ENCODE peak calls at places on chromosome 10, in five cellular contexts. One of them, this sample, is unnamed.
A peak's percentile ranks its signal among the peaks of the same experiment; 100 is the strongest.

GRCh38 chr10:120145107-120145506 is 252.6 kb downstream of the SEC23IP start:
- DNase-seq in astrocyte of the spinal cord: no peak
- DNase-seq in stomach: no peak
- DNase-seq in suprapubic skin: no peak
- DNase-seq in heart right ventricle: no peak
- DNase-seq in this sample: no peak

GRCh38 chr10:707456-707855 is 18.0 kb upstream of the DIP2C start:
- DNase-seq in astrocyte of the spinal cord: no peak
- DNase-seq in stomach: no peak
- DNase-seq in suprapubic skin: no peak
- DNase-seq in heart right ventricle: no peak
- DNase-seq in this sample: no peak

GRCh38 chr10:29257106-29257783 is 31.6 kb upstream of the LYZL1 start:
- DNase-seq in astrocyte of the spinal cord: peak; percentile 88
- DNase-seq in stomach: no peak
- DNase-seq in suprapubic skin: peak; percentile 81
- DNase-seq in heart right ventricle: peak; percentile 20
- DNase-seq in this sample: peak; percentile 98

GRCh38 chr10:79103078-79103477 is 34.3 kb downstream of the ZMIZ1 start:
- DNase-seq in astrocyte of the spinal cord: no peak
- DNase-seq in stomach: no peak
- DNase-seq in suprapubic skin: no peak
- DNase-seq in heart right ventricle: no peak
- DNase-seq in this sample: no peak

GRCh38 chr10:86872757-86873156 is 84.7 kb downstream of the MMRN2 start:
- DNase-seq in astrocyte of the spinal cord: peak; percentile 65
- DNase-seq in stomach: no peak
- DNase-seq in suprapubic skin: no peak
- DNase-seq in heart right ventricle: no peak
- DNase-seq in this sample: no peak

GRCh38 chr10:132107947-132108877 is 42.5 kb downstream of the JAKMIP3 start:
- DNase-seq in astrocyte of the spinal cord: no peak
- DNase-seq in stomach: peak; percentile 16
- DNase-seq in suprapubic skin: no peak
- DNase-seq in heart right ventricle: no peak
- DNase-seq in this sample: no peak

GRCh38 chr10:76675951-76676587 is 961.5 kb downstream of the KCNMA1 start:
- DNase-seq in astrocyte of the spinal cord: peak; percentile 44
- DNase-seq in stomach: no peak
- DNase-seq in suprapubic skin: peak; percentile 73
- DNase-seq in heart right ventricle: peak; percentile 41
- DNase-seq in this sample: no peak

GRCh38 chr10:119611433-119611832 is 14.7 kb upstream of the TIAL1 start:
- DNase-seq in astrocyte of the spinal cord: no peak
- DNase-seq in stomach: no peak
- DNase-seq in suprapubic skin: no peak
- DNase-seq in heart right ventricle: no peak
- DNase-seq in this sample: no peak

GRCh38 chr10:69377936-69378335 is 38.8 kb downstream of the TACR2 start:
- DNase-seq in astrocyte of the spinal cord: no peak
- DNase-seq in stomach: no peak
- DNase-seq in suprapubic skin: no peak
- DNase-seq in heart right ventricle: no peak
- DNase-seq in this sample: no peak

GRCh38 chr10:95208702-95209391 is 14.8 kb downstream of the ACSM6 start:
- DNase-seq in astrocyte of the spinal cord: peak; percentile 24
- DNase-seq in stomach: no peak
- DNase-seq in suprapubic skin: no peak
- DNase-seq in heart right ventricle: no peak
- DNase-seq in this sample: no peak

GRCh38 chr10:93413252-93413689 is 68.9 kb downstream of the MYOF start:
- DNase-seq in astrocyte of the spinal cord: no peak
- DNase-seq in stomach: no peak
- DNase-seq in suprapubic skin: no peak
- DNase-seq in heart right ventricle: no peak
- DNase-seq in this sample: no peak

GRCh38 chr10:58348571-58349033 is 13.8 kb downstream of the UBE2D1 start:
- DNase-seq in astrocyte of the spinal cord: no peak
- DNase-seq in stomach: no peak
- DNase-seq in suprapubic skin: no peak
- DNase-seq in heart right ventricle: no peak
- DNase-seq in this sample: no peak

GRCh38 chr10:132455986-132456847 is 59.2 kb downstream of the PWWP2B start:
- DNase-seq in astrocyte of the spinal cord: no peak
- DNase-seq in stomach: no peak
- DNase-seq in suprapubic skin: peak; percentile 51
- DNase-seq in heart right ventricle: no peak
- DNase-seq in this sample: no peak

GRCh38 chr10:94429049-94429707 is 26.8 kb downstream of the TBC1D12 start:
- DNase-seq in astrocyte of the spinal cord: peak; percentile 75
- DNase-seq in stomach: no peak
- DNase-seq in suprapubic skin: no peak
- DNase-seq in heart right ventricle: no peak
- DNase-seq in this sample: peak; percentile 61

GRCh38 chr10:119896061-119896655 is 3.6 kb downstream of the SEC23IP start:
- DNase-seq in astrocyte of the spinal cord: peak; percentile 64
- DNase-seq in stomach: peak; percentile 51
- DNase-seq in suprapubic skin: no peak
- DNase-seq in heart right ventricle: no peak
- DNase-seq in this sample: peak; percentile 47

GRCh38 chr10:95872158-95872711 is 35.5 kb upstream of the CC2D2B start:
- DNase-seq in astrocyte of the spinal cord: no peak
- DNase-seq in stomach: no peak
- DNase-seq in suprapubic skin: no peak
- DNase-seq in heart right ventricle: no peak
- DNase-seq in this sample: no peak

GRCh38 chr10:89615824-89616223 is 29.2 kb downstream of the PANK1 start:
- DNase-seq in astrocyte of the spinal cord: peak; percentile 50
- DNase-seq in stomach: no peak
- DNase-seq in suprapubic skin: no peak
- DNase-seq in heart right ventricle: no peak
- DNase-seq in this sample: no peak

GRCh38 chr10:91197044-91197651 is 23.3 kb upstream of the PCGF5 start:
- DNase-seq in astrocyte of the spinal cord: peak; percentile 72
- DNase-seq in stomach: no peak
- DNase-seq in suprapubic skin: no peak
- DNase-seq in heart right ventricle: peak; percentile 20
- DNase-seq in this sample: no peak

GRCh38 chr10:68848281-68848680 is 20.9 kb downstream of the STOX1 start:
- DNase-seq in astrocyte of the spinal cord: no peak
- DNase-seq in stomach: no peak
- DNase-seq in suprapubic skin: no peak
- DNase-seq in heart right ventricle: no peak
- DNase-seq in this sample: no peak

GRCh38 chr10:74825371-74826141 is 844 bp upstream of the KAT6B start:
- DNase-seq in astrocyte of the spinal cord: no peak
- DNase-seq in stomach: peak; percentile 43
- DNase-seq in suprapubic skin: no peak
- DNase-seq in heart right ventricle: peak; percentile 68
- DNase-seq in this sample: no peak

GRCh38 chr10:74824184-74825032 is 2.0 kb upstream of the KAT6B start:
- DNase-seq in astrocyte of the spinal cord: no peak
- DNase-seq in stomach: no peak
- DNase-seq in suprapubic skin: peak; percentile 81
- DNase-seq in heart right ventricle: no peak
- DNase-seq in this sample: no peak

GRCh38 chr10:74823791-74824183 is 2.6 kb upstream of the KAT6B start:
- DNase-seq in astrocyte of the spinal cord: no peak
- DNase-seq in stomach: no peak
- DNase-seq in suprapubic skin: no peak
- DNase-seq in heart right ventricle: no peak
- DNase-seq in this sample: no peak

GRCh38 chr10:74826142-74827044 is at the start of gene KAT6B:
- DNase-seq in astrocyte of the spinal cord: peak; percentile 100
- DNase-seq in stomach: peak; percentile 100
- DNase-seq in suprapubic skin: peak; percentile 100
- DNase-seq in heart right ventricle: peak; percentile 100
- DNase-seq in this sample: peak; percentile 100

DNA sequence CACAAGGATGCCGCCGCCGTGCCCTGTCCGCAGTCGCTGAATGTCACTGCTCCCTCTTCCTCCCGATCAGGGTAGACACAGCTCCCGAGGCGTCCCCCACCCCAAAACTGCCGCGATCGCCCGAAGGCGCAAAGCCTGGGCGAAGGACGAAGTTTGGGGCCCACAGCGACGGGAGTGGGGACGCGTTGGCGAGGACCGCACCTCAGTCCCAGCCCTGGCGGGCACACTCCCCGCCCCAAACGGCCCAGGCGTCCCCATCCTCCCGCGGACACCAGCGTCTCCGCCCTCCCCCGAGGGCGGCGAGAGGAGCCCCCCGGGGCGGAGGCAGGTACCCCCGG is 1.4 kb upstream of the KAT6B start:
- DNase-seq in astrocyte of the spinal cord: no peak
- DNase-seq in stomach: peak; percentile 29
- DNase-seq in suprapubic skin: no peak
- DNase-seq in heart right ventricle: no peak
- DNase-seq in this sample: no peak
- TF ChIP-seq CTCF in astrocyte of the spinal cord: peak; percentile 11
- TF ChIP-seq CTCF in stomach: no peak
- TF ChIP-seq CTCF in suprapubic skin: no peak
- TF ChIP-seq CTCF in heart right ventricle: no peak
- TF ChIP-seq CTCF in this sample: no peak

GRCh38 chr10:72691470-72692056 is 380 bp upstream of the MCU start:
- DNase-seq in astrocyte of the spinal cord: no peak
- DNase-seq in stomach: no peak
- DNase-seq in suprapubic skin: no peak
- DNase-seq in heart right ventricle: no peak
- DNase-seq in this sample: no peak
- TF ChIP-seq CTCF in astrocyte of the spinal cord: no peak
- TF ChIP-seq CTCF in stomach: no peak
- TF ChIP-seq CTCF in suprapubic skin: no peak
- TF ChIP-seq CTCF in heart right ventricle: no peak
- TF ChIP-seq CTCF in this sample: no peak

GRCh38 chr10:14185501-14186045 is 145.2 kb downstream of the FRMD4A start:
- DNase-seq in astrocyte of the spinal cord: peak; percentile 93
- DNase-seq in stomach: no peak
- DNase-seq in suprapubic skin: no peak
- DNase-seq in heart right ventricle: no peak
- DNase-seq in this sample: no peak
- TF ChIP-seq CTCF in astrocyte of the spinal cord: no peak
- TF ChIP-seq CTCF in stomach: no peak
- TF ChIP-seq CTCF in suprapubic skin: no peak
- TF ChIP-seq CTCF in heart right ventricle: no peak
- TF ChIP-seq CTCF in this sample: no peak

DNA sequence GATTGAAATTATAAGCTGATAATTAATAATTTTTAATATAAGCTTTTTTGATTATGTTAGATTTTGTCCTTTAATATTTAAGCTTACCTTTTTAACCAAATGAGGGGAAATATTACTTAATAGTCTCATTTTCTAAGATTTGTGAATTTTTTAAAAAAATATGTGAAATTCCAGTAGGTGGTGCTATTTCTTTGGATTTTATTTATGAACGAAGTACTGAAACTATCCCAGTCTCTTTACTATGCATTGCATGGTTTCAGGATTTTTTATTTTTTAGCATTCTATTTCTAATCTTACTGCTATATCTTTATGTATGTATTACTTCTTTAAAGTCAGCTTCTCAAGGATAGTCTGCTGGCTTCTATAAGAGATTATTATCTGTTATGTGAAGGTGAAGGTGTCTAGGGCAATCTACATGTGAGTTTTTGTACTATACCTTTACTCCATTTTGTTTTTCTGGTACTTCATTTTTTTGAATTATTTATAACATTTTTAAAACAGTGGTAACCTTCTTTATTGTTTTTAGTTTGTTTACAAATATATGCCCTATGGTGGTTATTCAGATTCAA is 78.3 kb downstream of the ATRNL1 start:
- DNase-seq in astrocyte of the spinal cord: peak; percentile 22
- DNase-seq in stomach: no peak
- DNase-seq in suprapubic skin: no peak
- DNase-seq in heart right ventricle: no peak
- DNase-seq in this sample: no peak
- TF ChIP-seq CTCF in astrocyte of the spinal cord: peak; percentile 25
- TF ChIP-seq CTCF in stomach: no peak
- TF ChIP-seq CTCF in suprapubic skin: no peak
- TF ChIP-seq CTCF in heart right ventricle: no peak
- TF ChIP-seq CTCF in this sample: peak; percentile 35

GRCh38 chr10:52778511-52779392 is 6.2 kb upstream of the MBL2 start:
- DNase-seq in astrocyte of the spinal cord: peak; percentile 35
- DNase-seq in stomach: no peak
- DNase-seq in suprapubic skin: no peak
- DNase-seq in heart right ventricle: no peak
- DNase-seq in this sample: no peak
- TF ChIP-seq CTCF in astrocyte of the spinal cord: peak; percentile 82
- TF ChIP-seq CTCF in stomach: no peak
- TF ChIP-seq CTCF in suprapubic skin: no peak
- TF ChIP-seq CTCF in heart right ventricle: no peak
- TF ChIP-seq CTCF in this sample: peak; percentile 89

DNA sequence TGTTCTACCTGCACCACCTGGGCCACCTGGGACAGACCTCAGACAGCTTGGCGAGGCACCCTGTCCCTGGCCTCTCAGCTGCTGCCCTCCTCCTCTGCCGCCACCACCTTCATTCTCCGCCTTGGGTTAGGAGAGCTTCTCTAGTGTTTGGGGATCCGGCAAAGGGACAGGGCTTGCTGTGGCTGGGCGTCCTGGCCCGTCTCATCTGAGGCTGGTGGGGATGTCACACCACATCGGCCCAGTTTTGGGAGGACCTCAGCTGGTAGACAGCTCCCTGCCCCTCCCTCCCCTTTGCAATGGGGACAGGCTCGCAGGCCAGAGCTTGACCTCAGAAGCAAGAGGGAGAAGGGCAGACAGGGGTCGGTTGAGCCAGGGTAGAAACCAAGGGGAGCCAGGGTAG is 26.4 kb downstream of the SPOCK2 start:
- DNase-seq in astrocyte of the spinal cord: no peak
- DNase-seq in stomach: no peak
- DNase-seq in suprapubic skin: no peak
- DNase-seq in heart right ventricle: no peak
- DNase-seq in this sample: no peak
- TF ChIP-seq CTCF in astrocyte of the spinal cord: no peak
- TF ChIP-seq CTCF in stomach: no peak
- TF ChIP-seq CTCF in suprapubic skin: no peak
- TF ChIP-seq CTCF in heart right ventricle: no peak
- TF ChIP-seq CTCF in this sample: no peak